ENCODE peak calls at places on chromosomes 13 and 19, in four cellular contexts. K is K562, J is GM12878, Y is A549. D is an unnamed sample.

GRCh38 chr13:95382411-95382810 is 81.2 kb upstream of the ABCC4 start:
- DNase-seq in K (no peak), J (no peak), Y (no peak), D (no peak)

GRCh38 chr19:47765522-47766358 is 12.8 kb upstream of the SELENOW start:
- DNase-seq in K (peak), J (no peak), Y (peak), D (peak)

GRCh38 chr13:47087841-47088240 is 191.0 kb upstream of the HTR2A start:
- DNase-seq in K (no peak), J (no peak), Y (no peak), D (peak)

GRCh38 chr19:36819130-36819630 is 19.0 kb downstream of the ZNF790 start:
- DNase-seq in K (no peak), J (no peak), Y (no peak), D (no peak)

GRCh38 chr19:45821570-45821969 is 6.5 kb upstream of the RSPH6A start:
- DNase-seq in K (no peak), J (no peak), Y (no peak), D (no peak)

GRCh38 chr13:94065741-94066140 is 413.7 kb downstream of the DCT start:
- DNase-seq in K (no peak), J (no peak), Y (no peak), D (peak)

GRCh38 chr19:38664503-38665211 is 17.2 kb downstream of the ACTN4 start:
- DNase-seq in K (peak), J (no peak), Y (no peak), D (no peak)

GRCh38 chr13:23497186-23497585 is 63.7 kb upstream of the SACS start:
- DNase-seq in K (no peak), J (no peak), Y (no peak), D (no peak)

GRCh38 chr13:73440296-73440895 is 381.6 kb downstream of the KLF5 start:
- DNase-seq in K (no peak), J (no peak), Y (peak), D (no peak)

GRCh38 chr13:89541091-89542030 is 1806.1 kb upstream of the MIR17HG start:
- DNase-seq in K (no peak), J (no peak), Y (no peak), D (no peak)

GRCh38 chr19:56671613-56671994 is at the start of gene ZNF835:
- DNase-seq in K (no peak), J (no peak), Y (no peak), D (no peak)

GRCh38 chr13:69600811-69601210 is 506.8 kb upstream of the ATXN8OS start:
- DNase-seq in K (no peak), J (no peak), Y (no peak), D (no peak)

GRCh38 chr19:917323-918151 is at the start of gene KISS1R:
- DNase-seq in K (peak), J (no peak), Y (peak), D (peak)

GRCh38 chr19:33386361-33386858 is 12.9 kb downstream of the CEBPG start:
- DNase-seq in K (no peak), J (no peak), Y (no peak), D (no peak)

GRCh38 chr19:35216833-35217707 is 11.5 kb downstream of the FAM187B start:
- DNase-seq in K (no peak), J (no peak), Y (no peak), D (no peak)

GRCh38 chr13:66048888-66049287 is 1181.2 kb downstream of the PCDH9 start:
- DNase-seq in K (no peak), J (no peak), Y (no peak), D (peak)

GRCh38 chr19:56617531-56617930 is 22.4 kb downstream of the ZNF71 start:
- DNase-seq in K (no peak), J (no peak), Y (no peak), D (no peak)

GRCh38 chr19:21197589-21198295 is 55.9 kb downstream of the ZNF431 start:
- DNase-seq in K (no peak), J (no peak), Y (no peak), D (peak)

GRCh38 chr19:57559008-57559403 is 657 bp downstream of the ZNF550 start:
- DNase-seq in K (peak), J (no peak), Y (peak), D (no peak)

GRCh38 chr13:112222971-112223370 is 153.2 kb upstream of the SPACA7 start:
- DNase-seq in K (no peak), J (no peak), Y (no peak), D (no peak)
- TF ChIP-seq ELK1 in K (no peak), J (no peak), Y (no peak), D (no peak)

DNA sequence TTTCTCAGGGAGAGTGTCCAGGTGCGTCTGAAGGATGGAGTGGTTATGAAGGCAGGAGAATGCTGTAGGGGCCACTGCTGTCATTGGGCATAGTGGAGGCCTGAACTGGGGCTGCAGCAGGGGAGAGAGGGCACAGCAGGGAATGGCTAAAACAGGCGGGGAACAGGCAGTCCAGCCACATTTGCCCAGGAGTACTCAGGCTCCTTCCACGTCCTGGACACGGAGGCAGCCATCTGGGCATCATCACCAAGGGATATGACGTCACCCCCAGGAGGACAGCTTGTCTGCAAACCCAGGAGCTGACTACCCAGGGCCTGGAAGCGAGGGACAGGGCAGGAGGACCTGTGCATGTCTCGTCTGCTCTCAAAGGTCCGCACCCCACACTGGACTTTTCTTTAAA is 22.2 kb downstream of the VSTM2B start:
- DNase-seq in K (no peak), J (no peak), Y (no peak), D (no peak)
- TF ChIP-seq ELK1 in K (no peak), J (no peak), Y (no peak), D (no peak)

DNA sequence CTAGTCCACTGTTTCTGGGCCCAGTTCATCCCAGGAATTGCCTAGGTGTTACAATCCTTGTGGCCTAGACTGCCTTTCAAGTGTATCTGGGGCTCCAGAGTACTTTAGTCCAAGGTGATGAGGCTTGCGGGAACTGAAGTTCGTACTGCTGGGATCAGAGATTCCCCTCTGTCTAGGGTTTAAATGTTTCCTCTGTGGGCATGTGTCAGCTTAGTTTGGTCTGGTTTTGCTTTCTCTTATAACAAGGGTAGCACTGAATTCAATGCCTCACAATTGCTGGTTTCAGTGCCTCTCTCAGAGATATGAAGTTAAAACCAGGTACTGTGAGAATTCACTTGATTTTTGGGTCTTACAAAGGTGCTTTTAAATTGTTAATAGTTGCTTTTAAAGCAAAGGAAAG is 30.8 kb downstream of the RGCC start:
- DNase-seq in K (no peak), J (no peak), Y (no peak), D (no peak)
- TF ChIP-seq ELK1 in K (no peak), J (no peak), Y (no peak), D (no peak)

DNA sequence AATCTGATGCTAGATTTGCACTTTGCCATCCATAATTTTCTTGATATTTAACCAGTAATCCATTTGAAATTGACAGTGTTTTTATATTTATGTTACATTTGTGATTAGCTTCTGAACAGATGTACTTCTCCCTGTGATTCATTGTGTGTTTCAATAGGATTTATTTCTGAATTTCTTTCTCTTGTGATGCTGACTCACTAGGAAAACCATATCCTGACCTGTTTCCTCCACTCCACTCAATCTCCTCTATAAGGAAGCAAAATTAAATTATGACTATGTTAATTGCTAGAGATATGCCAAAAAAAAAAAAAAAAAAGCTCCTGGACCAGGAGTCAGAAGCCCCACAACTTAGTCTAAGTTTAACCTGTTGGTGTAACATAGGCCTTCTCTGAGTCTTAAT is 614.6 kb upstream of the SPRY2 start:
- DNase-seq in K (no peak), J (no peak), Y (no peak), D (no peak)
- TF ChIP-seq ELK1 in K (no peak), J (no peak), Y (no peak), D (no peak)

GRCh38 chr13:114107686-114108081 is 24.7 kb downstream of the RASA3 start:
- DNase-seq in K (no peak), J (no peak), Y (no peak), D (peak)

GRCh38 chr13:114110091-114110829 is 22.2 kb downstream of the RASA3 start:
- DNase-seq in K (no peak), J (no peak), Y (peak), D (no peak)

GRCh38 chr13:114108141-114108761 is 24.2 kb downstream of the RASA3 start:
- DNase-seq in K (no peak), J (no peak), Y (no peak), D (no peak)

GRCh38 chr13:114109646-114110045 is 22.8 kb downstream of the RASA3 start:
- DNase-seq in K (no peak), J (no peak), Y (no peak), D (no peak)

DNA sequence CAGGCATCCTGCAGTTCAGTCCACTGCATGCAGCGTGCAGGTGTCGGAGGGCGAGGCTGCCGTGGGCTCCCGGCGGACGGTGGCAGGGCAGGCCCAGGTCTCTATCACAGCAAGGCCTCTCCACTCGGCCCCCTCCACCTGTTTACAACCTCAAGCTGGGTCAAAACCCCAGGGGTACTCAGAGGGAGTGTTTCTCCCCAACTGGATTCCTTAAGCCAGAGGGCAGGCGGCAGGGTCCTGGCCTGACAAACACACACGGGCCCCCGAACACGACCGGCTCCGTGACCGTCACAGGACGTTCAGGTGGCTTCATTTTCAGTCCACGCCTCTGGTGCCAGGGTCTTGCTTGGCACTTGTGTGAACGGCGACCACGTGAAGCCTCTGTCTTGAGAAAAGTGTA is 23.5 kb downstream of the RASA3 start:
- DNase-seq in K (no peak), J (no peak), Y (no peak), D (no peak)
- TF ChIP-seq ELK1 in K (no peak), J (no peak), Y (no peak), D (no peak)

GRCh38 chr13:32298695-32299094 is 16.5 kb downstream of the ZAR1L start:
- DNase-seq in K (no peak), J (no peak), Y (no peak), D (no peak)

GRCh38 chr13:32299893-32300292 is 15.3 kb downstream of the ZAR1L start:
- DNase-seq in K (no peak), J (no peak), Y (no peak), D (no peak)

GRCh38 chr13:32300406-32300805 is 14.8 kb downstream of the ZAR1L start:
- DNase-seq in K (no peak), J (no peak), Y (no peak), D (no peak)

GRCh38 chr13:32302461-32302860 is 12.7 kb downstream of the ZAR1L start:
- DNase-seq in K (no peak), J (no peak), Y (no peak), D (no peak)

GRCh38 chr13:32300920-32301319 is 14.2 kb downstream of the ZAR1L start:
- DNase-seq in K (no peak), J (no peak), Y (no peak), D (no peak)
- TF ChIP-seq ELK1 in K (no peak), J (no peak), Y (no peak), D (no peak)

GRCh38 chr19:11125994-11126685 is 29.4 kb downstream of the SPC24 start:
- DNase-seq in K (peak), J (no peak), Y (peak), D (peak)
- TF ChIP-seq ELK1 in K (no peak), J (no peak), Y (no peak), D (no peak)

D was measured in IMR-90.